ENCODE peak calls at places on chromosomes 12 and 14, in five cellular contexts. G, A, H, S and I are unnamed samples.
A peak's percentile ranks its signal among the peaks of the same experiment; 100 is the strongest.

GRCh38 chr14:21924479-21924878 is 250.9 kb upstream of the OR4E1 start:
- DNase-seq in G (no peak), A (no peak), H (no peak), S (peak; percentile 58), I (no peak)

GRCh38 chr14:99481745-99482099 is 513 bp downstream of the CCNK start:
- DNase-seq in G (no peak), A (peak; percentile 6), H (no peak), S (peak; percentile 37), I (peak; percentile 24)

GRCh38 chr12:3527181-3527580 is 36.2 kb downstream of the PRMT8 start:
- DNase-seq in G (no peak), A (no peak), H (peak; percentile 9), S (no peak), I (peak; percentile 66)

GRCh38 chr14:63245893-63246292 is 41.6 kb downstream of the RHOJ start:
- DNase-seq in G (no peak), A (no peak), H (no peak), S (no peak), I (no peak)

GRCh38 chr12:114888458-114888857 is 204.5 kb upstream of the TBX3 start:
- DNase-seq in G (no peak), A (no peak), H (no peak), S (no peak), I (peak; percentile 46)

GRCh38 chr12:19064713-19065112 is 64.8 kb upstream of the PLEKHA5 start:
- DNase-seq in G (no peak), A (no peak), H (no peak), S (no peak), I (no peak)

GRCh38 chr14:77825895-77826519 is 26.1 kb downstream of the ADCK1 start:
- DNase-seq in G (no peak), A (no peak), H (no peak), S (no peak), I (no peak)

GRCh38 chr12:121132601-121133481 is at the start of gene P2RX7:
- DNase-seq in G (peak; percentile 65), A (peak; percentile 69), H (peak; percentile 19), S (peak; percentile 73), I (peak; percentile 35)

GRCh38 chr12:120234643-120235368 is 30.7 kb downstream of the PXN start:
- DNase-seq in G (no peak), A (peak; percentile 80), H (peak; percentile 95), S (peak; percentile 50), I (peak; percentile 96)

GRCh38 chr12:47797432-47797831 is 22.3 kb downstream of the HDAC7 start:
- DNase-seq in G (peak; percentile 74), A (no peak), H (no peak), S (peak; percentile 70), I (no peak)

GRCh38 chr14:90726656-90727055 is 89.6 kb downstream of the TTC7B start:
- DNase-seq in G (no peak), A (peak; percentile 53), H (peak; percentile 15), S (no peak), I (peak; percentile 80)

GRCh38 chr12:50162225-50162624 is 4.9 kb downstream of the CERS5 start:
- DNase-seq in G (no peak), A (no peak), H (no peak), S (no peak), I (no peak)

GRCh38 chr12:119153477-119154434 is 25.0 kb upstream of the HSPB8 start:
- DNase-seq in G (no peak), A (no peak), H (no peak), S (peak; percentile 4), I (peak; percentile 5)

GRCh38 chr14:77208979-77209318 is 27.4 kb downstream of the TMEM63C start:
- DNase-seq in G (no peak), A (no peak), H (no peak), S (no peak), I (no peak)

GRCh38 chr12:8554451-8555195 is 13.9 kb upstream of the CLEC4E start:
- DNase-seq in G (no peak), A (peak; percentile 14), H (no peak), S (no peak), I (peak; percentile 30)

GRCh38 chr12:93164103-93164880 is 213.4 kb upstream of the NUDT4 start:
- DNase-seq in G (no peak), A (no peak), H (no peak), S (no peak), I (no peak)

GRCh38 chr12:46775796-46776195 is 50.0 kb downstream of the SLC38A4 start:
- DNase-seq in G (no peak), A (no peak), H (no peak), S (no peak), I (no peak)

GRCh38 chr14:61475316-61475715 is 153.9 kb downstream of the PRKCH start:
- DNase-seq in G (peak; percentile 52), A (peak; percentile 41), H (no peak), S (peak; percentile 76), I (peak; percentile 80)

GRCh38 chr12:110704750-110705149 is 15.8 kb upstream of the HVCN1 start:
- DNase-seq in G (peak; percentile 39), A (peak; percentile 62), H (no peak), S (peak; percentile 48), I (no peak)

GRCh38 chr12:69500631-69501030 is 30.4 kb downstream of the FRS2 start:
- DNase-seq in G (no peak), A (no peak), H (no peak), S (no peak), I (peak; percentile 36)

GRCh38 chr12:52494518-52494917 is 1.5 kb upstream of the KRT6A start:
- DNase-seq in G (no peak), A (no peak), H (no peak), S (no peak), I (no peak)

GRCh38 chr12:122137681-122138080 is 36.3 kb downstream of the IL31 start:
- DNase-seq in G (no peak), A (no peak), H (no peak), S (no peak), I (no peak)

GRCh38 chr14:103770902-103771301 is 55.3 kb downstream of the ZFYVE21 start:
- DNase-seq in G (no peak), A (no peak), H (no peak), S (peak; percentile 13), I (no peak)

GRCh38 chr12:5059358-5059757 is 15.7 kb downstream of the KCNA5 start:
- DNase-seq in G (peak; percentile 41), A (no peak), H (no peak), S (peak; percentile 82), I (no peak)

GRCh38 chr14:68685419-68686211 is 107.3 kb downstream of the ZFP36L1 start:
- DNase-seq in G (peak; percentile 83), A (peak; percentile 51), H (no peak), S (peak; percentile 91), I (peak; percentile 84)

GRCh38 chr14:77314043-77314442 is 6.6 kb downstream of the POMT2 start:
- DNase-seq in G (no peak), A (no peak), H (peak; percentile 97), S (no peak), I (peak; percentile 61)

GRCh38 chr14:50529288-50530179 is 2.8 kb downstream of the MAP4K5 start:
- DNase-seq in G (no peak), A (no peak), H (no peak), S (no peak), I (no peak)

GRCh38 chr12:56581418-56582145 is 48.5 kb downstream of the BAZ2A start:
- DNase-seq in G (no peak), A (no peak), H (no peak), S (peak; percentile 80), I (peak; percentile 46)

GRCh38 chr12:92363295-92364146 is 217.9 kb upstream of the BTG1 start:
- DNase-seq in G (peak; percentile 61), A (no peak), H (peak; percentile 13), S (peak; percentile 96), I (peak; percentile 27)

GRCh38 chr12:3117628-3118027 is 40.4 kb downstream of the TSPAN9 start:
- DNase-seq in G (no peak), A (no peak), H (peak; percentile 88), S (no peak), I (peak; percentile 95)

GRCh38 chr12:50188280-50188781 is 21.2 kb upstream of the CERS5 start:
- DNase-seq in G (no peak), A (no peak), H (no peak), S (no peak), I (no peak)

GRCh38 chr12:116736962-116737773 is 701 bp downstream of the SPRING1 start:
- DNase-seq in G (peak; percentile 22), A (peak; percentile 35), H (no peak), S (peak; percentile 5), I (no peak)

DNA sequence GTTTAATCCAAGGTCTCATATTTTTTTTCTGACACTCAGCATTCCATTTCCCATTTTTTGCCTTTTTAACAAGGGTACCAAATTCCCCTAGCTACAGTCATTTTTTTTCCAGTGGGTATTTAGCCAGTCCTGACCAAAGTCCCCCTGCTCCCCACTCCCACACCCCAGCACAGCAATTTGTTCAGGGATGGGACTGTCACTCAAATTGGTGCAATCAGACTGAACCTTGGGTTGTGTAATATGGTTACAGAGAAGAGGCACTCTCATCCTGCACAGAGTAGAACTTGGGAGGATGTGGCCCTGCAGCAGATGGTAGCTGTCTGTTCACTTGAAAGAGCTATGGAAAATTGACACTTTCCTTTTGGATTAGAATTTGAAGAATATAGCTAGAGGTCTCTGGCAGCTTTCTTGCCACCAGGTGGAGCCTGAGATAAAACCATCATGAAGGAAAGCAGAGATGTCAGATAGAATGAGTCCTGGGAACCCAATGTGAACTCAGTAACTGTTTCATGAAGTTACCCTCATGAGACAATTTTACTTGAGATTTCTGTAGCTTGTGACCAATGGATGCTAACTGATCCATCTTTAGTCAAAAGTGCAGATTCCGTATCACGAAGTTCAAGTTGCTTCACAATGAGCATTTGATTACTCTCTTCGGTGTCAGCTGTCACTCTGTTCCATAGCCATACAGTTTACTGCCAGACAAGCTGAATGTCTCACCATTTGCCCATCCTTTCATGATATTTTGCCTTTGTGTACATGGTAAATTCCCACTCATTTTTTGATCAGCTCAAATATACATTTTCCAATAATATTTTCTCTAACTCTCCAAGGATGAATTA is 394.0 kb upstream of the SYT1 start:
- DNase-seq in G (no peak), A (peak; percentile 58), H (no peak), S (peak; percentile 33), I (peak; percentile 66)
- TF ChIP-seq CTCF in G (peak; percentile 4), A (peak; percentile 39), H (peak; percentile 67), S (peak; percentile 40), I (peak; percentile 75)

GRCh38 chr12:107375231-107375630 is 281.9 kb upstream of the CRY1 start:
- DNase-seq in G (no peak), A (no peak), H (no peak), S (no peak), I (no peak)
- TF ChIP-seq CTCF in G (no peak), A (no peak), H (no peak), S (no peak), I (no peak)

GRCh38 chr14:19878029-19878642 is 3.2 kb downstream of the OR4K2 start:
- DNase-seq in G (no peak), A (no peak), H (no peak), S (peak; percentile 4), I (no peak)
- TF ChIP-seq CTCF in G (peak; percentile 55), A (peak; percentile 32), H (peak; percentile 29), S (peak; percentile 38), I (peak; percentile 38)

DNA sequence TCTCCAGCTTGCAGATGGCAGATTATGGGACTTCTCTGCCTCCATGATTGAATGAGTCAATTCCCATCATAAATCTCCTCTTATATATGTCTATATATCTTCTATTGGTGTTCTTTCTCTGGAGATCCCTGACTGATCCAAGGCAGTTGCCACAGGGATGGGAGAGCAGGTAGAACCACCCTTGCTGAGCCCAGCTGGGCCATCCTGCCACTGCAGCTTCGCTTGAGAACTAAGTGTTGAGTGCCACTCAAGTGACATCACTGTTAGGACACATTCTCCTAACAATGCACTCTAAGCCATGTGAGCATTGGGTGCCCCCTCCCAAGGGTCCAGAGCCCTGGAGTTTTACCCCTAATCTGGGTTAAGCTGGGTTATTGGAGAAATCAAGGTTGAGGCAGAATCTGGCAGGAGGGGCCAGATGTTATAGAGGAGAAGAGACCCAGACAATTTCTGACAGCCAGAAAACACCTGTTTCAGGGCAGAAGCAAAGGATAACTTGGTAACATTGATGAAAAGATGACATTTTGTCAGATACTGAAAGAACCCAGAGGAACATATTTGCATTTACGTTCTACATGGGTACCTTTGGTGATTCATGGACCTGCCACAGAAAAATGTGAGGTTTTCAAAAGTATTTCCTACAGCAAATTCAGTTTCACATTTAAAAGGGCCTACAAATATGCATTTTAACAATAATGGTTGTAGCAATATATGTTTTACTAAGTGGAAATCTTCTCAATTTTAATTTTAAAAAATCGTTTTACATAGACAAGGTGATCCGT is 57.2 kb upstream of the MAX start:
- DNase-seq in G (peak; percentile 73), A (no peak), H (no peak), S (peak; percentile 83), I (no peak)
- TF ChIP-seq CTCF in G (no peak), A (no peak), H (no peak), S (no peak), I (no peak)